ENCODE peak calls at places on chromosome 1, in eight cellular contexts. W, H, P, O, Y, V, E and R are unnamed samples.

GRCh38 chr1:37501661-37502060 is 12.9 kb downstream of the MEAF6 start:
- DNase-seq in W (no peak), O (no peak), Y (no peak), H (no peak), V (no peak), P (no peak), E (no peak), R (no peak)

GRCh38 chr1:93874025-93874651 is 4.9 kb downstream of the DNTTIP2 start:
- DNase-seq in Y (no peak), P (peak; percentile 53), O (no peak), E (peak; percentile 31), V (no peak), W (peak; percentile 72), H (no peak), R (no peak)

GRCh38 chr1:21696931-21697330 is 27.8 kb upstream of the RAP1GAP start:
- DNase-seq in E (no peak), O (no peak), V (no peak), Y (no peak), P (peak; percentile 39), H (no peak), W (peak; percentile 85), R (no peak)

GRCh38 chr1:212515329-212515760 is 82.6 kb downstream of the NENF start:
- DNase-seq in E (no peak), Y (no peak), W (no peak), H (no peak), O (no peak), P (no peak), V (no peak), R (no peak)

GRCh38 chr1:115411388-115412063 is 73.5 kb upstream of the NGF start:
- DNase-seq in W (peak; percentile 69), E (no peak), P (peak; percentile 14), H (no peak), V (no peak), O (no peak), Y (no peak), R (no peak)

GRCh38 chr1:201171063-201172036 is 17.1 kb upstream of the TMEM9 start:
- DNase-seq in W (peak; percentile 46), O (peak; percentile 25), V (no peak), Y (peak; percentile 45), P (peak; percentile 53), E (no peak), H (peak; percentile 41), R (no peak)

GRCh38 chr1:155940531-155940992 is 876 bp upstream of the RXFP4 start:
- DNase-seq in H (no peak), Y (peak; percentile 63), W (peak; percentile 55), V (no peak), E (peak; percentile 23), P (peak; percentile 71), O (no peak), R (no peak)

GRCh38 chr1:3614755-3615742 is 3.7 kb upstream of the MEGF6 start:
- DNase-seq in V (no peak), O (no peak), E (no peak), H (no peak), W (no peak), P (no peak), Y (no peak), R (no peak)

GRCh38 chr1:115874929-115875328 is 34.0 kb upstream of the NHLH2 start:
- DNase-seq in V (no peak), Y (no peak), O (no peak), W (peak; percentile 47), H (no peak), E (no peak), P (no peak), R (no peak)

GRCh38 chr1:31152181-31152768 is 86.8 kb upstream of the PUM1 start:
- DNase-seq in P (peak; percentile 82), Y (no peak), E (peak; percentile 18), V (no peak), W (peak; percentile 87), H (no peak), O (no peak), R (no peak)

GRCh38 chr1:46094454-46094853 is 38.0 kb downstream of the PIK3R3 start:
- DNase-seq in V (no peak), E (no peak), P (no peak), Y (no peak), W (peak; percentile 20), O (no peak), H (no peak), R (no peak)

GRCh38 chr1:20028726-20029125 is 41.3 kb upstream of the PLA2G5 start:
- DNase-seq in O (no peak), Y (no peak), W (no peak), H (no peak), P (no peak), E (no peak), V (no peak), R (no peak)

GRCh38 chr1:43833013-43833412 is 100.6 kb upstream of the ARTN start:
- DNase-seq in W (no peak), P (no peak), V (no peak), O (no peak), Y (no peak), H (no peak), E (no peak), R (no peak)